ENCODE peak calls at places on chromosomes 11 and 22, in nine cellular contexts. Y is heart right ventricle; V is aorta; B is spleen; U is tibial nerve; F is GM23338; X is CD8-positive, alpha-beta memory T cell; E is keratinocyte; D is uterus. S is an unnamed sample.

GRCh38 chr11:10911907-10912306 is 54.1 kb upstream of the ZBED5 start:
- DNase-seq in U (no peak), Y (no peak), X (no peak), B (no peak), V (no peak), E (no peak), D (no peak), F (peak), S (no peak)

GRCh38 chr11:2442554-2442953 is 1.8 kb downstream of the TRPM5 start:
- DNase-seq in D (no peak), X (peak), V (no peak), U (no peak), F (no peak), E (no peak), Y (no peak), B (no peak), S (no peak)

GRCh38 chr11:122375687-122376399 is 259.8 kb upstream of the BLID start:
- DNase-seq in B (no peak), Y (no peak), F (no peak), X (no peak), U (no peak), V (no peak), E (peak), D (no peak), S (no peak)

GRCh38 chr11:103803062-103803461 is 233.4 kb upstream of the DDI1 start:
- DNase-seq in U (no peak), F (no peak), B (no peak), X (no peak), Y (no peak), E (no peak), D (no peak), V (no peak), S (no peak)

GRCh38 chr11:41954034-41954433 is 494.6 kb upstream of the LRRC4C start:
- DNase-seq in E (no peak), U (no peak), X (no peak), D (no peak), B (no peak), V (no peak), Y (no peak), F (no peak), S (peak)

GRCh38 chr11:62539238-62539925 is 7.2 kb downstream of the AHNAK start:
- DNase-seq in Y (peak), B (no peak), U (no peak), E (no peak), V (peak), D (peak), F (no peak), X (peak), S (peak)

GRCh38 chr11:61917357-61918109 is at the start of gene RAB3IL1:
- DNase-seq in V (peak), F (peak), U (peak), D (peak), X (no peak), E (no peak), B (peak), Y (peak), S (peak)

GRCh38 chr22:33579448-33580093 is 340.7 kb downstream of the LARGE1 start:
- DNase-seq in V (no peak), B (no peak), X (no peak), U (peak), D (peak), Y (peak), F (peak), E (no peak), S (peak)

GRCh38 chr22:21802673-21803072 is 64.8 kb downstream of the MAPK1 start:
- DNase-seq in D (no peak), X (no peak), Y (no peak), V (no peak), U (no peak), E (no peak), B (no peak), F (no peak), S (no peak)

GRCh38 chr11:73359930-73360742 is 16.1 kb upstream of the RELT start:
- DNase-seq in Y (no peak), U (no peak), D (no peak), V (no peak), E (no peak), F (peak), X (no peak), B (no peak), S (no peak)

GRCh38 chr11:34870548-34871209 is 45.5 kb downstream of the APIP start:
- DNase-seq in U (no peak), B (no peak), D (no peak), V (no peak), E (no peak), Y (no peak), F (no peak), X (no peak), S (no peak)

GRCh38 chr11:67160872-67161783 is 42.1 kb downstream of the KDM2A start:
- DNase-seq in Y (no peak), D (no peak), X (no peak), F (peak), U (no peak), E (no peak), V (no peak), B (no peak), S (no peak)

GRCh38 chr11:18524248-18524647 is 2.5 kb downstream of the TSG101 start:
- DNase-seq in D (no peak), X (no peak), Y (no peak), B (no peak), V (no peak), U (no peak), E (no peak), F (no peak), S (no peak)

GRCh38 chr11:16928052-16928451 is 86.2 kb downstream of the PLEKHA7 start:
- DNase-seq in U (no peak), D (no peak), V (no peak), X (no peak), E (no peak), Y (no peak), F (no peak), B (no peak), S (no peak)

GRCh38 chr11:123653997-123654565 is 343 bp downstream of the SCN3B start:
- DNase-seq in B (peak), F (peak), D (peak), V (peak), E (no peak), Y (peak), U (no peak), X (no peak), S (peak)

GRCh38 chr22:32206774-32207758 is 2.2 kb upstream of the RFPL2 start:
- DNase-seq in B (peak), V (no peak), F (peak), D (no peak), U (no peak), E (no peak), Y (no peak), X (no peak), S (no peak)

GRCh38 chr11:119094816-119095065 is 6.9 kb downstream of the DPAGT1 start:
- DNase-seq in E (no peak), B (peak), Y (peak), F (peak), D (peak), U (peak), V (peak), X (no peak), S (peak)

GRCh38 chr11:11178671-11179070 is 174.4 kb downstream of the CSNK2A3 start:
- DNase-seq in B (no peak), X (no peak), F (no peak), E (no peak), U (no peak), D (no peak), V (no peak), Y (no peak), S (peak)

GRCh38 chr11:100515087-100515486 is 172.0 kb upstream of the ARHGAP42 start:
- DNase-seq in X (no peak), D (no peak), Y (no peak), F (peak), V (no peak), B (no peak), E (peak), U (no peak), S (peak)

GRCh38 chr22:17260950-17261349 is 41.7 kb upstream of the ADA2 start:
- DNase-seq in E (no peak), D (no peak), Y (no peak), B (no peak), X (no peak), V (no peak), F (peak), U (no peak), S (no peak)

GRCh38 chr11:50155508-50155907 is 122.8 kb downstream of the OR4C45 start:
- DNase-seq in Y (no peak), D (no peak), F (no peak), X (no peak), V (no peak), B (no peak), U (no peak), E (no peak), S (no peak)

GRCh38 chr11:106152013-106152412 is 74.6 kb downstream of the AASDHPPT start:
- DNase-seq in U (no peak), F (peak), D (no peak), E (peak), X (no peak), Y (no peak), B (no peak), V (no peak), S (no peak)

GRCh38 chr11:112249871-112250590 is 10.6 kb downstream of the PLET1 start:
- DNase-seq in X (no peak), F (no peak), E (no peak), U (no peak), Y (no peak), V (no peak), D (no peak), B (no peak), S (no peak)

GRCh38 chr22:44887941-44888366 is 121.9 kb downstream of the PHF21B start:
- DNase-seq in E (no peak), D (no peak), F (no peak), Y (no peak), V (peak), X (no peak), U (no peak), B (peak), S (no peak)

GRCh38 chr11:120068114-120068573 is 69.8 kb downstream of the TRIM29 start:
- DNase-seq in E (no peak), X (peak), V (no peak), B (no peak), U (no peak), F (no peak), Y (no peak), D (no peak), S (no peak)

GRCh38 chr22:36982136-36982535 is 37.1 kb downstream of the TST start:
- DNase-seq in Y (no peak), U (no peak), V (no peak), X (no peak), E (no peak), D (no peak), B (no peak), F (no peak), S (no peak)

GRCh38 chr22:43562843-43563242 is 151.0 kb downstream of the MPPED1 start:
- DNase-seq in V (peak), B (no peak), X (no peak), F (peak), Y (no peak), U (no peak), E (no peak), D (no peak), S (no peak)

GRCh38 chr11:100929377-100929776 is 200.2 kb downstream of the PGR start:
- DNase-seq in B (no peak), D (no peak), U (no peak), X (no peak), V (no peak), Y (no peak), E (no peak), F (no peak), S (peak)

GRCh38 chr22:33710326-33710725 is 209.9 kb downstream of the LARGE1 start:
- DNase-seq in Y (no peak), V (no peak), F (no peak), B (no peak), U (no peak), D (no peak), E (no peak), X (no peak), S (no peak)

GRCh38 chr11:72676874-72677341 is 2.7 kb upstream of the PDE2A start:
- DNase-seq in X (peak), B (peak), Y (peak), F (peak), U (peak), V (peak), D (peak), E (no peak), S (peak)

GRCh38 chr22:37922177-37922576 is 16.1 kb downstream of the MICALL1 start:
- DNase-seq in B (no peak), X (no peak), U (no peak), Y (no peak), F (no peak), V (no peak), E (no peak), D (no peak), S (no peak)

GRCh38 chr11:721913-722811 is 16.1 kb downstream of the EPS8L2 start:
- DNase-seq in V (peak), E (no peak), Y (no peak), F (peak), B (peak), U (no peak), X (peak), D (no peak), S (no peak)

DNA sequence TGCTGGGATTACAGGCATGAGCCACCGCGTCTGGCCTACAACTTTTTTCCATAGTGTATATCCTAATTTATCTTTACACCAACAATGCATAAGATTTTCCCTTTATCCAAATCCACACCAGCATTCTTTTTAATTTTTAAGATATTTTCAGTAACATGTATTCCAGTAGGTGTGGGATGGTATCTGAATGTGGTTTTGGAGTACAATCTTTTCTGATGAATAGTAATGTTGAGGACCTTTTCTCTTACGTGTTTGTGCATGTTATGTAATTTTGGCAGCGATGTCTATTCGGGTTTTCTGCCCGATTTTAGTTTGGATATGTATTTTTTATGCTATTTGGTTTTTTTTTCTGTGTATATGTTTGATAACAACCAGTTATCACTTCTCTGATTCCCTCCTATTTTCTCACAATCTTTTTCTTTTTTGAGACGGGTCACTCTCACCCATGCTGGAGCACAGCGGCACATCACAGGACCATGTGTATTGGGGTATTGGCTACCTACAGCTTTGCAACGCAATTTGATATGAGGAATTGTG is 114.6 kb upstream of the GRK3 start:
- DNase-seq in Y (no peak), V (no peak), B (no peak), U (no peak), E (no peak), X (no peak), D (no peak), F (no peak), S (no peak)
- H3K4me3 ChIP-seq in Y (no peak), V (no peak), B (no peak), U (no peak), E (peak), X (no peak), D (no peak), F (peak), S (no peak)

DNA sequence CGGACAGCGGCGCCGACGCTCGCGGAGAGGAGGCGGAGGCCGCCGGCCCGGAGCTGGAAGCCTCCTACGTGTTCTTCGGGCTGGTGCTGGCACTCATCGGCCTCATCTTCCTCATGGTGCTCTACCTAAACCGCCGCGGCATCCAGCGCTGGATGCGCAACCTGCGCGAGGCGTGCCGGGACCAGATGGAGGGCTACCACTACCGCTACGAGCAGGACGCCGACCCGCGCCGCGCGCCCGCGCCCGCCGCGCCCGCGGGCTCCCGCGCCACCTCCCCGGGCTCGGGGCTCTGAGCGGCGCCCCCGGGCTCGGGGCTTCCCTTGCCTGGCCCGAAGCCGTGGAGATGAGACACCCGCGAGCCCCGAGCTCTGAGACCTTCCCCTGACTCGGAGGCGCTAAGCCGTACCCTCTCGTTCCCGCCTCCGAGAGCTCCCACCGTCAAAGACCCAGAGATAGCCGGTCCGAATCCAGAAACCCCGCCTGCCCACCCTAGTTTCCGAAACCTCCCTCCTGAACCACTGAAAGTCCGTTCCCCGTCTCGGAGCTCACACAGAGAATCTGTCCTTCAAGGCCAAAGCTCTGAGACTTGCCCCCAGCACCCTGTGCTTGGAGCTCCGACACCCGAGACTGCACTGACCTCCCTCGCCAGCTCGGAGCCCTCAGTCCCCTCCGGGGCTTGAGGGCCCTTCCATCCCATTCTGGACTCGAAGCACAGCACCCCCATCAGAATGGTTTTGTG is 1.5 kb downstream of the TPBGL start:
- DNase-seq in E (no peak), F (peak), X (no peak), D (no peak), U (no peak), B (no peak), Y (no peak), V (no peak), S (no peak)
- H3K27ac ChIP-seq in E (no peak), F (no peak), X (no peak), D (no peak), U (no peak), B (no peak), Y (no peak), V (no peak), S (no peak)

GRCh38 chr11:96214745-96215093 is 128.3 kb downstream of the MAML2 start:
- DNase-seq in V (no peak), X (no peak), B (no peak), F (no peak), Y (no peak), U (no peak), E (no peak), D (no peak), S (peak)
- H3K4me3 ChIP-seq in V (no peak), X (no peak), B (no peak), F (no peak), Y (no peak), U (no peak), E (no peak), D (no peak), S (no peak)

GRCh38 chr11:47271328-47271727 is 1.4 kb downstream of the MADD start:
- DNase-seq in V (no peak), D (no peak), E (no peak), X (no peak), F (no peak), B (no peak), Y (no peak), U (no peak), S (no peak)
- H3K27ac ChIP-seq in V (no peak), D (peak), E (no peak), X (peak), F (no peak), B (peak), Y (peak), U (peak), S (no peak)

GRCh38 chr22:39503590-39503989 is 1.5 kb downstream of the MIEF1 start:
- DNase-seq in U (no peak), Y (no peak), V (no peak), B (no peak), D (no peak), E (no peak), X (no peak), F (no peak), S (no peak)
- H3K4me3 ChIP-seq in U (peak), Y (peak), V (no peak), B (no peak), D (no peak), E (peak), X (no peak), F (peak), S (peak)

DNA sequence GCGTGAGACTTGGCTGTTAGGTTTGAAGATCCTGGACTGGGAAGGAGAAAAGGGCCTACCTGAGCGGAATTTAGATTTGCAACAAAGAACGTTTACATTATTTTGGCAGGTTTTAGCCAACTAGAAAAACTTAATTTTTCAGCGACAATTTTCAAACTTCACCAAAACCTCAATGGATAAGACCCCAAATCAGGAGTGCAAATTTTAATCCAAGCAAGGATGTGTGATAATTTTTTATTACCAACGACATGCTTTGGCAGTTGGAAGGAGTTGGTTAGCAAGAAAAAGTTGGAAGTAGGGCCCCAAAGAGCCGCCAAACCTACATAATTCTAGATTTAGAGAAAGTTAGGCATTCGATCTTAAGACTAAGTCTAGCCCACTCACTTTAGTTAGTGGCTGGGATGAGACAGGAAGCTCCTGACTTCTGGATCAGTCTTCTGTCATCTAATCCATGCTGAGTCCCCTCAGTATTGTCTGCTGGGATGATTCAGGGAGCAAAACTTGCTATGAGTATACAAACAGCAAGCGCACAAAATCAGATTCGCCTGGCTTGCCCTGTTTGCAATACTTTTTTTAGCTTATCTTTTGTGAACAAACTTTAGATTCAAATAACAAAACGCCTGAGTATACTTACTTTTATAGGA is 790 bp upstream of the RDX start:
- DNase-seq in B (no peak), U (no peak), X (no peak), V (no peak), Y (no peak), E (no peak), F (no peak), D (no peak), S (peak)
- H3K27ac ChIP-seq in B (peak), U (peak), X (peak), V (no peak), Y (peak), E (peak), F (peak), D (peak), S (peak)

DNA sequence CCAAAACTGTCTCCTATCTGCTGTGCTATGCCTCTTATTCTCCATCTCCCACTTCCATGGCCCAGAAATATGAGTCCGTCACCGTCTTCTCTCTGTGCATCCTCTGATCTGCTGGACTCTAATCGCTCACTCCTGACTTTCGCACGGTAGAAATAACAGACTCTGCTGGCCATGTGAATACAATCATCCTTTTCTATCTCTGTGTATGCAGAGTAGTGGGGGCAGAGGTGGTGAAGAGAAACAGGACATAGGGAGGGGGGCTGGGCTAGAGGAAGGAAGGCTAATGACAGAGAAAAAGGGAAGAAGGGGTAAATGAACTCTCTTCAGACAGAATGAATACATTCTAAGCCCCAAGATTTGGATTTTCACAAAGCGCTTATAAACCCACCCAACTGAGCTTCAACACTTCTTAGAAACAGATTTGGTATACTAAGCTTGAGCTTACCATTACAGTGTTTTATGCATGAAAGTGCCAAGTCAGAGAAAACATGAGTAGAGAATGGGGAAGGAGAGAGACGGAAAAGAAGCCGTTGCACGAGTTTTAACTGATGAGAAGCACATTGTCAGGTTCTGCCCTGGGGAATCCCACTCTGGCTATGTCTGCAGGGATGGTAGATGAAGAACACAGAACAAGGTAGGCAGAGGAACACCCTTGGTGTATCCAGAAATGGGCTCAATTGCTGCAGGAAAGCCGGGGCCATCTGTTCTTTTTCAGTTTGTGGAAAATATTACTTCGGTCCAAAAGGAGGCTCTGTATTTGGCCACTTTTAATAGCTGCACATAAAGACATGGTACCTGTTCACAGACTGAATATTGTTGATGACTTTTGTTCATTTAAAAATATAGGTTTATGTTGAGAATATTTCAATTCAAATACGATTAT is 324.7 kb downstream of the ETS1 start:
- DNase-seq in E (no peak), F (no peak), U (no peak), B (no peak), V (no peak), D (no peak), Y (no peak), X (no peak), S (no peak)
- H3K4me3 ChIP-seq in E (no peak), F (no peak), U (no peak), B (no peak), V (no peak), D (no peak), Y (no peak), X (no peak), S (no peak)

GRCh38 chr22:19241593-19241906 is 50.0 kb downstream of the CLTCL1 start:
- DNase-seq in X (no peak), D (no peak), F (no peak), V (no peak), B (no peak), E (no peak), Y (no peak), U (no peak), S (no peak)
- H3K27ac ChIP-seq in X (no peak), D (no peak), F (no peak), V (no peak), B (no peak), E (no peak), Y (no peak), U (no peak), S (no peak)

S was measured in SJSA1.